ENCODE peak calls at places on chromosomes 6 and 20, in eight cellular contexts. One of them, this sample, is unnamed.

GRCh38 chr20:46388201-46388836 is 18.1 kb downstream of the ELMO2 start:
- DNase-seq in omental fat pad: no peak
- DNase-seq in activated T-cell treated with anti-CD3 and anti-CD28 coated beads, Interleukin-2, amount 50 U/mL, for 4 hours: no peak
- DNase-seq in stimulated activated CD8-positive, alpha-beta memory T cell treated with anti-CD3 and anti-CD28 coated beads, Interleukin-4, amount 100 ng/mL, for 24 hours: no peak
- DNase-seq in anterior cingulate cortex: no peak
- DNase-seq in spleen: no peak
- DNase-seq in OCI-LY7: no peak
- DNase-seq in NCI-H2029: no peak
- DNase-seq in this sample: no peak

GRCh38 chr6:33206027-33206863 is 1.8 kb downstream of the HSD17B8 start:
- DNase-seq in omental fat pad: no peak
- DNase-seq in activated T-cell treated with anti-CD3 and anti-CD28 coated beads, Interleukin-2, amount 50 U/mL, for 4 hours: no peak
- DNase-seq in stimulated activated CD8-positive, alpha-beta memory T cell treated with anti-CD3 and anti-CD28 coated beads, Interleukin-4, amount 100 ng/mL, for 24 hours: no peak
- DNase-seq in anterior cingulate cortex: no peak
- DNase-seq in spleen: no peak
- DNase-seq in OCI-LY7: no peak
- DNase-seq in NCI-H2029: no peak
- DNase-seq in this sample: no peak

GRCh38 chr6:118485601-118486550 is 62.2 kb upstream of the PLN start:
- DNase-seq in omental fat pad: no peak
- DNase-seq in activated T-cell treated with anti-CD3 and anti-CD28 coated beads, Interleukin-2, amount 50 U/mL, for 4 hours: no peak
- DNase-seq in stimulated activated CD8-positive, alpha-beta memory T cell treated with anti-CD3 and anti-CD28 coated beads, Interleukin-4, amount 100 ng/mL, for 24 hours: no peak
- DNase-seq in anterior cingulate cortex: no peak
- DNase-seq in spleen: no peak
- DNase-seq in OCI-LY7: no peak
- DNase-seq in NCI-H2029: no peak
- DNase-seq in this sample: no peak

GRCh38 chr6:33694401-33694931 is 17.0 kb downstream of the UQCC2 start:
- DNase-seq in omental fat pad: no peak
- DNase-seq in activated T-cell treated with anti-CD3 and anti-CD28 coated beads, Interleukin-2, amount 50 U/mL, for 4 hours: peak; percentile 64
- DNase-seq in stimulated activated CD8-positive, alpha-beta memory T cell treated with anti-CD3 and anti-CD28 coated beads, Interleukin-4, amount 100 ng/mL, for 24 hours: peak; percentile 50
- DNase-seq in anterior cingulate cortex: no peak
- DNase-seq in spleen: peak; percentile 87
- DNase-seq in OCI-LY7: no peak
- DNase-seq in NCI-H2029: no peak
- DNase-seq in this sample: no peak

GRCh38 chr6:116400376-116400775 is 29.6 kb downstream of the DSE start:
- DNase-seq in omental fat pad: no peak
- DNase-seq in activated T-cell treated with anti-CD3 and anti-CD28 coated beads, Interleukin-2, amount 50 U/mL, for 4 hours: no peak
- DNase-seq in stimulated activated CD8-positive, alpha-beta memory T cell treated with anti-CD3 and anti-CD28 coated beads, Interleukin-4, amount 100 ng/mL, for 24 hours: no peak
- DNase-seq in anterior cingulate cortex: no peak
- DNase-seq in spleen: no peak
- DNase-seq in OCI-LY7: no peak
- DNase-seq in NCI-H2029: no peak
- DNase-seq in this sample: no peak

GRCh38 chr6:137728386-137729349 is 138.4 kb upstream of the TNFAIP3 start:
- DNase-seq in omental fat pad: peak; percentile 48
- DNase-seq in activated T-cell treated with anti-CD3 and anti-CD28 coated beads, Interleukin-2, amount 50 U/mL, for 4 hours: no peak
- DNase-seq in stimulated activated CD8-positive, alpha-beta memory T cell treated with anti-CD3 and anti-CD28 coated beads, Interleukin-4, amount 100 ng/mL, for 24 hours: no peak
- DNase-seq in anterior cingulate cortex: no peak
- DNase-seq in spleen: no peak
- DNase-seq in OCI-LY7: no peak
- DNase-seq in NCI-H2029: no peak
- DNase-seq in this sample: no peak

GRCh38 chr6:63817492-63818050 is 182.0 kb downstream of the PHF3 start:
- DNase-seq in omental fat pad: no peak
- DNase-seq in activated T-cell treated with anti-CD3 and anti-CD28 coated beads, Interleukin-2, amount 50 U/mL, for 4 hours: no peak
- DNase-seq in stimulated activated CD8-positive, alpha-beta memory T cell treated with anti-CD3 and anti-CD28 coated beads, Interleukin-4, amount 100 ng/mL, for 24 hours: no peak
- DNase-seq in anterior cingulate cortex: no peak
- DNase-seq in spleen: no peak
- DNase-seq in OCI-LY7: no peak
- DNase-seq in NCI-H2029: no peak
- DNase-seq in this sample: no peak

GRCh38 chr6:48067148-48067709 is 43.8 kb downstream of the PTCHD4 start:
- DNase-seq in omental fat pad: no peak
- DNase-seq in activated T-cell treated with anti-CD3 and anti-CD28 coated beads, Interleukin-2, amount 50 U/mL, for 4 hours: no peak
- DNase-seq in stimulated activated CD8-positive, alpha-beta memory T cell treated with anti-CD3 and anti-CD28 coated beads, Interleukin-4, amount 100 ng/mL, for 24 hours: no peak
- DNase-seq in anterior cingulate cortex: no peak
- DNase-seq in spleen: no peak
- DNase-seq in OCI-LY7: no peak
- DNase-seq in NCI-H2029: no peak
- DNase-seq in this sample: no peak

GRCh38 chr6:108524528-108525218 is 36.0 kb upstream of the FOXO3 start:
- DNase-seq in omental fat pad: no peak
- DNase-seq in activated T-cell treated with anti-CD3 and anti-CD28 coated beads, Interleukin-2, amount 50 U/mL, for 4 hours: no peak
- DNase-seq in stimulated activated CD8-positive, alpha-beta memory T cell treated with anti-CD3 and anti-CD28 coated beads, Interleukin-4, amount 100 ng/mL, for 24 hours: no peak
- DNase-seq in anterior cingulate cortex: no peak
- DNase-seq in spleen: no peak
- DNase-seq in OCI-LY7: no peak
- DNase-seq in NCI-H2029: no peak
- DNase-seq in this sample: no peak